ENCODE peak calls at places on chromosome X, in ten cellular contexts. D is ecto neural progenitor cell; V is iris pigment epithelial cell; S is stimulated activated CD8-positive, alpha-beta memory T cell treated with anti-CD3 and anti-CD28 coated beads, Interleukin-7, amount 100 ng/mL, for 4 hours; L is HFF-Myc; B is HTR-8/SVneo; Z is A172; K is mesenchymal stem cell; N is activated CD4-positive, CD25-positive, alpha-beta regulatory T cell; M is hypothalamus. R is an unnamed sample.

GRCh38 chrX:72100824-72101351 is 30.8 kb downstream of the RTL5 start:
- DNase-seq in D (no peak), V (no peak), S (peak), L (no peak), B (no peak), Z (no peak), K (no peak), N (peak), M (no peak), R (no peak)

GRCh38 chrX:10679387-10679786 is 59.0 kb upstream of the MID1 start:
- DNase-seq in D (no peak), V (no peak), S (no peak), L (no peak), B (no peak), Z (no peak), K (no peak), N (no peak), M (no peak), R (no peak)

GRCh38 chrX:8783100-8784098 is 17.8 kb downstream of the FAM9A start:
- DNase-seq in D (no peak), V (no peak), S (no peak), L (no peak), B (no peak), Z (no peak), K (no peak), N (no peak), M (no peak), R (no peak)

GRCh38 chrX:38880460-38880859 is 79.2 kb downstream of the MID1IP1 start:
- DNase-seq in D (no peak), V (peak), S (no peak), L (no peak), B (no peak), Z (peak), K (no peak), N (no peak), M (no peak), R (no peak)

GRCh38 chrX:47664737-47665136 is 5.8 kb upstream of the UXT start:
- DNase-seq in D (no peak), V (peak), S (no peak), L (no peak), B (no peak), Z (no peak), K (peak), N (no peak), M (no peak), R (no peak)

GRCh38 chrX:38055170-38055847 is 49.0 kb downstream of the SYTL5 start:
- DNase-seq in D (no peak), V (peak), S (no peak), L (no peak), B (no peak), Z (peak), K (no peak), N (no peak), M (no peak), R (no peak)

GRCh38 chrX:135981662-135982061 is 3.6 kb upstream of the SLC9A6 start:
- DNase-seq in D (no peak), V (peak), S (no peak), L (no peak), B (no peak), Z (no peak), K (no peak), N (no peak), M (no peak), R (no peak)

GRCh38 chrX:70166601-70167590 is 10.4 kb upstream of the DGAT2L6 start:
- DNase-seq in D (no peak), V (peak), S (no peak), L (peak), B (peak), Z (peak), K (peak), N (no peak), M (no peak), R (no peak)

GRCh38 chrX:10164879-10165278 is 8.1 kb downstream of the CLCN4 start:
- DNase-seq in D (no peak), V (no peak), S (no peak), L (no peak), B (no peak), Z (no peak), K (no peak), N (no peak), M (no peak), R (no peak)

GRCh38 chrX:149462849-149463248 is 42.3 kb downstream of the IDS start:
- DNase-seq in D (no peak), V (no peak), S (no peak), L (no peak), B (no peak), Z (no peak), K (no peak), N (no peak), M (no peak), R (no peak)

GRCh38 chrX:55135171-55135570 is 46.4 kb downstream of the PAGE2 start:
- DNase-seq in D (no peak), V (peak), S (peak), L (peak), B (peak), Z (peak), K (peak), N (no peak), M (no peak), R (no peak)

R was measured in nucleus accumbens.